ENCODE peak calls at places on chromosomes 3 and 15, in four cellular contexts. K, I, O and L are unnamed samples.

GRCh38 chr15:83106994-83107840 is at the start of gene TM6SF1:
- DNase-seq in O (peak; percentile 36), K (peak; percentile 50), I (peak; percentile 5), L (peak; percentile 28)

GRCh38 chr3:171225698-171226097 is 199.2 kb upstream of the SLC2A2 start:
- DNase-seq in I (no peak), K (no peak), O (no peak), L (peak; percentile 3)

GRCh38 chr15:74857082-74857655 is 14.2 kb upstream of the ULK3 start:
- DNase-seq in I (no peak), O (peak; percentile 42), K (no peak), L (no peak)

GRCh38 chr15:41799488-41799805 is 25.2 kb downstream of the MAPKBP1 start:
- DNase-seq in K (no peak), I (no peak), O (no peak), L (no peak)

GRCh38 chr3:15330031-15330596 is 2.3 kb downstream of the SH3BP5 start:
- DNase-seq in K (no peak), O (no peak), I (no peak), L (no peak)

GRCh38 chr15:48109856-48110531 is 10.8 kb upstream of the SLC24A5 start:
- DNase-seq in O (no peak), K (peak; percentile 73), I (no peak), L (no peak)

GRCh38 chr3:98763076-98763475 is at the start of gene ST3GAL6:
- DNase-seq in K (no peak), I (no peak), O (peak; percentile 70), L (no peak)

GRCh38 chr3:134535186-134535974 is 49.5 kb downstream of the CEP63 start:
- DNase-seq in K (no peak), I (no peak), O (no peak), L (no peak)

GRCh38 chr15:83929619-83930018 is 275.7 kb downstream of the ADAMTSL3 start:
- DNase-seq in K (no peak), O (no peak), I (no peak), L (no peak)

GRCh38 chr3:25854635-25855034 is 64.7 kb downstream of the OXSM start:
- DNase-seq in O (no peak), K (no peak), I (no peak), L (no peak)

GRCh38 chr3:63441262-63441661 is 163.2 kb downstream of the SYNPR start:
- DNase-seq in O (no peak), I (no peak), K (no peak), L (no peak)

GRCh38 chr3:50542177-50543034 is 25.1 kb downstream of the C3orf18 start:
- DNase-seq in O (peak; percentile 60), I (peak; percentile 53), K (peak; percentile 88), L (peak; percentile 89)

GRCh38 chr3:188877381-188877780 is 294.4 kb upstream of the TPRG1 start:
- DNase-seq in I (no peak), K (no peak), O (no peak), L (no peak)

GRCh38 chr3:7074217-7074616 is 213.3 kb downstream of the GRM7 start:
- DNase-seq in I (no peak), O (no peak), K (no peak), L (no peak)

GRCh38 chr3:66452247-66453040 is 48.4 kb downstream of the LRIG1 start:
- DNase-seq in K (no peak), O (no peak), I (no peak), L (no peak)

GRCh38 chr3:155673411-155673810 is 71.5 kb downstream of the PLCH1 start:
- DNase-seq in I (no peak), O (no peak), K (no peak), L (no peak)

GRCh38 chr15:58077427-58077826 is 11.9 kb upstream of the ALDH1A2 start:
- DNase-seq in I (no peak), O (no peak), K (peak; percentile 51), L (no peak)

DNA sequence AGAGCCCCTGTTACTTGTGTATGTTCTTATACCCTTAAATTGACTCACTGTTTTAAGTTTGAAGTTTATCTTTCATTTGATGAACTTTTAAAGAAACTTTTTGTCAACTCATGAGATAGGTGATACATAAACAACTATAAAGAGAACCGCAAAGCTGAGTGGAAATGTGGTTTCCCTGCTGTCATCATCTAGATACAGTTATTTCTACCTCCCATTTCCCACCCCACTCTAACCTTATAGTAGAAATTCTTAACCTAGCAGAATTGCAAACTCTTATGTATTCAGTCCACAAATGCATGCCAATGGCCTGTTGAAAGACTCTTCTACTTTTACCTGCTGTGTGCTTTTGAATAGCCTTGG is 2.7 kb downstream of the TIPARP start:
- DNase-seq in I (peak; percentile 70), O (no peak), K (no peak), L (no peak)
- H3K4me1 ChIP-seq in I (peaks cover 62% of the 10 kb centered on the region), O (peaks cover 5% of the 10 kb centered on the region), K (peaks cover 4% of the 10 kb centered on the region), L (peaks cover 47% of the 10 kb centered on the region)

DNA sequence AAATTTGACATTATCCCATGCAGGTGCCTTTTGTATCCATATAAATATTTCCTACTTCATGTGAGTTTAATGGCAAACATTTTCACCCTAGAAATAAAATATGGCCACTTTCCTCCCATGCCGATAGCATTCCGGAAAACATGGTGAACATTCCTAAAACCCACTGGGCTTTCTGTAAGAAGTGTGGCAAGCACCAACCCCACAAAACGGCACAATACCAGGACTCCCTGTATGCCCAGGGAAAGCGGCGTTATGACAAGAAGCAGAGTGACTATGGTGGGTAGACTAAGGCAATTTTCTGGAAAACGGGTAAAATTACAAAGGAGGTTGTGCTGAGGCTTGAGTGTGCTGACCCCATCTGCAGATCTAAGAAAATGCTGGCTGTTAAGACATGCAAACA is 7.6 kb downstream of the ANXA2 start:
- DNase-seq in O (no peak), I (no peak), K (no peak), L (no peak)
- H3K4me3 ChIP-seq in O (no peak overlapping the region), I (no peak overlapping the region), K (no peak overlapping the region), L (no peak overlapping the region)

DNA sequence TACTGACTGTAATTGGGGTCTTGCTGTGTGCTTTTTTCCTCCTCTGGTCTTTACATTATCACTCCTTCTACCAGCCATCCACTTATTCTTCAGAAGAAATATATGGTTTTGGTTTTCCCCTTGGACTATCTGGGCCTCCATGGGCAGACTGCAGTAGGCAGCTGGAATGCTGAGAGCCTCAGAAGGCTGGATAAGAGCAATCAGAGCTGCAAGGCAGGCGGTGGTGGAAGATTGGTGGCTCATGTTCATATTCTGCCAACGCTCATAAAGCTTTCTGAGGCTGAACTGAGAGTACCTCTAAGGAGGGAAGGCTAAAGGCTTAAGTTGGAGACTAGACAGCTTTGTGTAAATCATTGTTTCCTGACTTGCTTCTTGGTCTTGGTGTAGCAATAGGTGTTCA is 5.7 kb upstream of the RPLP1 start:
- DNase-seq in O (no peak), I (no peak), K (no peak), L (no peak)
- H3K36me3 ChIP-seq in O (peaks cover 55% of the 10 kb centered on the region), I (no peaks in the 10 kb centered on the region), K (peaks cover 61% of the 10 kb centered on the region), L (peaks cover 78% of the 10 kb centered on the region)

GRCh38 chr3:53163459-53164387 is 2.7 kb downstream of the PRKCD start:
- DNase-seq in I (no peak), K (no peak), O (no peak), L (no peak)
- H3K4me1 ChIP-seq in I (peaks cover 25% of the 10 kb centered on the region), K (peaks cover 29% of the 10 kb centered on the region), O (no peaks in the 10 kb centered on the region), L (peaks cover 12% of the 10 kb centered on the region)